ENCODE peak calls at places on chromosome 14, in five cellular contexts. One of them, this sample, is unnamed.

GRCh38 chr14:50836515-50836914 is 5.6 kb upstream of the NIN start:
- DNase-seq in breast epithelium: no peak
- DNase-seq in activated T-helper 1 cell treated with Interleukin-2 at 50 U/mL for 16 hours: no peak
- DNase-seq in choroid plexus epithelial cell: no peak
- DNase-seq in SHP77: no peak
- DNase-seq in this sample: no peak

GRCh38 chr14:105094193-105094907 is 29.1 kb upstream of the GPR132 start:
- DNase-seq in breast epithelium: no peak
- DNase-seq in SHP77: no peak
- DNase-seq in choroid plexus epithelial cell: no peak
- DNase-seq in activated T-helper 1 cell treated with Interleukin-2 at 50 U/mL for 16 hours: no peak
- DNase-seq in this sample: no peak

GRCh38 chr14:54291491-54292191 is 105.2 kb upstream of the CDKN3 start:
- DNase-seq in choroid plexus epithelial cell: peak; percentile 17
- DNase-seq in activated T-helper 1 cell treated with Interleukin-2 at 50 U/mL for 16 hours: no peak
- DNase-seq in SHP77: no peak
- DNase-seq in breast epithelium: no peak
- DNase-seq in this sample: peak; percentile 98

GRCh38 chr14:105249175-105250007 is 1.1 kb downstream of the BTBD6 start:
- DNase-seq in activated T-helper 1 cell treated with Interleukin-2 at 50 U/mL for 16 hours: no peak
- DNase-seq in SHP77: no peak
- DNase-seq in breast epithelium: no peak
- DNase-seq in choroid plexus epithelial cell: peak; percentile 50
- DNase-seq in this sample: no peak

GRCh38 chr14:25896777-25897176 is 701.1 kb downstream of the NOVA1 start:
- DNase-seq in activated T-helper 1 cell treated with Interleukin-2 at 50 U/mL for 16 hours: no peak
- DNase-seq in SHP77: no peak
- DNase-seq in breast epithelium: no peak
- DNase-seq in choroid plexus epithelial cell: no peak
- DNase-seq in this sample: no peak

GRCh38 chr14:21520718-21521117 is 5.4 kb downstream of the SALL2 start:
- DNase-seq in activated T-helper 1 cell treated with Interleukin-2 at 50 U/mL for 16 hours: no peak
- DNase-seq in SHP77: no peak
- DNase-seq in choroid plexus epithelial cell: no peak
- DNase-seq in breast epithelium: no peak
- DNase-seq in this sample: no peak

GRCh38 chr14:44099752-44100462 is 407.2 kb downstream of the FSCB start:
- DNase-seq in activated T-helper 1 cell treated with Interleukin-2 at 50 U/mL for 16 hours: no peak
- DNase-seq in SHP77: no peak
- DNase-seq in choroid plexus epithelial cell: no peak
- DNase-seq in breast epithelium: no peak
- DNase-seq in this sample: no peak

GRCh38 chr14:91127924-91128323 is 14.1 kb downstream of the DGLUCY start:
- DNase-seq in SHP77: no peak
- DNase-seq in choroid plexus epithelial cell: no peak
- DNase-seq in activated T-helper 1 cell treated with Interleukin-2 at 50 U/mL for 16 hours: no peak
- DNase-seq in breast epithelium: no peak
- DNase-seq in this sample: no peak

GRCh38 chr14:62185078-62185477 is 422.9 kb downstream of the SNAPC1 start:
- DNase-seq in choroid plexus epithelial cell: peak; percentile 56
- DNase-seq in breast epithelium: no peak
- DNase-seq in activated T-helper 1 cell treated with Interleukin-2 at 50 U/mL for 16 hours: no peak
- DNase-seq in SHP77: no peak
- DNase-seq in this sample: no peak

GRCh38 chr14:73283592-73284379 is 46.5 kb downstream of the PAPLN start:
- DNase-seq in SHP77: no peak
- DNase-seq in activated T-helper 1 cell treated with Interleukin-2 at 50 U/mL for 16 hours: no peak
- DNase-seq in breast epithelium: no peak
- DNase-seq in choroid plexus epithelial cell: peak; percentile 52
- DNase-seq in this sample: no peak

GRCh38 chr14:105056303-105056831 is 8.9 kb downstream of the GPR132 start:
- DNase-seq in SHP77: no peak
- DNase-seq in activated T-helper 1 cell treated with Interleukin-2 at 50 U/mL for 16 hours: no peak
- DNase-seq in breast epithelium: no peak
- DNase-seq in choroid plexus epithelial cell: no peak
- DNase-seq in this sample: no peak

GRCh38 chr14:30355431-30355913 is 203.5 kb upstream of the G2E3 start:
- DNase-seq in choroid plexus epithelial cell: peak; percentile 47
- DNase-seq in breast epithelium: no peak
- DNase-seq in activated T-helper 1 cell treated with Interleukin-2 at 50 U/mL for 16 hours: no peak
- DNase-seq in SHP77: no peak
- DNase-seq in this sample: peak; percentile 84

GRCh38 chr14:67583711-67584644 is 16.1 kb downstream of the PIGH start:
- DNase-seq in breast epithelium: no peak
- DNase-seq in choroid plexus epithelial cell: peak; percentile 75
- DNase-seq in activated T-helper 1 cell treated with Interleukin-2 at 50 U/mL for 16 hours: no peak
- DNase-seq in SHP77: peak; percentile 49
- DNase-seq in this sample: peak; percentile 58

GRCh38 chr14:29608861-29609260 is 318.8 kb downstream of the PRKD1 start:
- DNase-seq in breast epithelium: no peak
- DNase-seq in activated T-helper 1 cell treated with Interleukin-2 at 50 U/mL for 16 hours: no peak
- DNase-seq in choroid plexus epithelial cell: no peak
- DNase-seq in SHP77: peak; percentile 8
- DNase-seq in this sample: no peak

GRCh38 chr14:100748403-100748802 is 21.7 kb downstream of the DLK1 start:
- DNase-seq in activated T-helper 1 cell treated with Interleukin-2 at 50 U/mL for 16 hours: no peak
- DNase-seq in choroid plexus epithelial cell: no peak
- DNase-seq in SHP77: no peak
- DNase-seq in breast epithelium: no peak
- DNase-seq in this sample: no peak

GRCh38 chr14:94031161-94031875 is 5.2 kb downstream of the OTUB2 start:
- DNase-seq in choroid plexus epithelial cell: no peak
- DNase-seq in breast epithelium: no peak
- DNase-seq in SHP77: no peak
- DNase-seq in activated T-helper 1 cell treated with Interleukin-2 at 50 U/mL for 16 hours: no peak
- DNase-seq in this sample: no peak

GRCh38 chr14:70045715-70046535 is 142.8 kb downstream of the SLC8A3 start:
- DNase-seq in choroid plexus epithelial cell: peak; percentile 70
- DNase-seq in SHP77: peak; percentile 86
- DNase-seq in breast epithelium: peak; percentile 35
- DNase-seq in activated T-helper 1 cell treated with Interleukin-2 at 50 U/mL for 16 hours: no peak
- DNase-seq in this sample: peak; percentile 73

GRCh38 chr14:22854963-22855724 is 16.4 kb upstream of the LRP10 start:
- DNase-seq in breast epithelium: no peak
- DNase-seq in SHP77: no peak
- DNase-seq in activated T-helper 1 cell treated with Interleukin-2 at 50 U/mL for 16 hours: no peak
- DNase-seq in choroid plexus epithelial cell: no peak
- DNase-seq in this sample: peak; percentile 86

GRCh38 chr14:87994974-87995373 is 2.0 kb upstream of the GALC start:
- DNase-seq in choroid plexus epithelial cell: no peak
- DNase-seq in breast epithelium: no peak
- DNase-seq in SHP77: no peak
- DNase-seq in activated T-helper 1 cell treated with Interleukin-2 at 50 U/mL for 16 hours: no peak
- DNase-seq in this sample: peak; percentile 13

GRCh38 chr14:22472935-22473854 is 115.8 kb downstream of the DAD1 start:
- DNase-seq in SHP77: peak; percentile 22
- DNase-seq in activated T-helper 1 cell treated with Interleukin-2 at 50 U/mL for 16 hours: no peak
- DNase-seq in choroid plexus epithelial cell: peak; percentile 79
- DNase-seq in breast epithelium: peak; percentile 30
- DNase-seq in this sample: peak; percentile 56

GRCh38 chr14:70646705-70647104 is 5.0 kb downstream of the TTC9 start:
- DNase-seq in choroid plexus epithelial cell: no peak
- DNase-seq in activated T-helper 1 cell treated with Interleukin-2 at 50 U/mL for 16 hours: no peak
- DNase-seq in breast epithelium: no peak
- DNase-seq in SHP77: no peak
- DNase-seq in this sample: no peak

GRCh38 chr14:86166541-86166940 is 636.6 kb downstream of the FLRT2 start:
- DNase-seq in choroid plexus epithelial cell: no peak
- DNase-seq in activated T-helper 1 cell treated with Interleukin-2 at 50 U/mL for 16 hours: no peak
- DNase-seq in breast epithelium: no peak
- DNase-seq in SHP77: peak; percentile 14
- DNase-seq in this sample: no peak

GRCh38 chr14:100403802-100404201 is 80.7 kb downstream of the SLC25A47 start:
- DNase-seq in activated T-helper 1 cell treated with Interleukin-2 at 50 U/mL for 16 hours: no peak
- DNase-seq in breast epithelium: no peak
- DNase-seq in choroid plexus epithelial cell: no peak
- DNase-seq in SHP77: no peak
- DNase-seq in this sample: no peak

GRCh38 chr14:81211844-81212243 is 8.9 kb downstream of the GTF2A1 start:
- DNase-seq in breast epithelium: no peak
- DNase-seq in activated T-helper 1 cell treated with Interleukin-2 at 50 U/mL for 16 hours: no peak
- DNase-seq in SHP77: peak; percentile 8
- DNase-seq in choroid plexus epithelial cell: peak; percentile 55
- DNase-seq in this sample: peak; percentile 35

This sample was measured in HepG2.